ENCODE peak calls at places on chromosomes 6 and 20, in eight cellular contexts. R is OCI-LY7; A is lower lobe of right lung; G is cardiac muscle cell; N is retinal pigment epithelial cell; D is SK-N-SH; V is psoas muscle; U is CD8-positive, alpha-beta T cell. E is an unnamed sample.

GRCh38 chr20:58634818-58635665 is 16.0 kb upstream of the STX16 start:
- DNase-seq in R (no peak), A (no peak), G (no peak), N (no peak), D (no peak), V (no peak), U (no peak), E (no peak)

GRCh38 chr6:17278289-17279061 is 2.7 kb upstream of the RBM24 start:
- DNase-seq in R (no peak), A (no peak), G (peak; percentile 44), N (peak; percentile 56), D (no peak), V (no peak), U (no peak), E (no peak)

GRCh38 chr6:70884074-70884983 is 72.5 kb downstream of the B3GAT2 start:
- DNase-seq in R (peak; percentile 61), A (peak; percentile 55), G (peak; percentile 68), N (no peak), D (peak; percentile 84), V (peak; percentile 40), U (peak; percentile 12), E (peak; percentile 69)

GRCh38 chr20:39282619-39283092 is 320.5 kb downstream of the DHX35 start:
- DNase-seq in R (no peak), A (no peak), G (no peak), N (no peak), D (no peak), V (no peak), U (no peak), E (peak; percentile 23)

GRCh38 chr20:49028684-49029083 is 17.4 kb upstream of the CSE1L start:
- DNase-seq in R (peak; percentile 31), A (no peak), G (peak; percentile 46), N (no peak), D (peak; percentile 47), V (no peak), U (no peak), E (no peak)

GRCh38 chr6:100455230-100456124 is 9.2 kb downstream of the SIM1 start:
- DNase-seq in R (no peak), A (no peak), G (no peak), N (no peak), D (no peak), V (no peak), U (no peak), E (peak; percentile 46)

GRCh38 chr6:17758113-17758512 is 51.4 kb upstream of the NUP153 start:
- DNase-seq in R (no peak), A (no peak), G (no peak), N (no peak), D (no peak), V (no peak), U (no peak), E (no peak)

GRCh38 chr6:149317656-149318571 is at the start of gene TAB2:
- DNase-seq in R (peak; percentile 57), A (peak; percentile 66), G (peak; percentile 54), N (no peak), D (peak; percentile 73), V (peak; percentile 52), U (peak; percentile 31), E (peak; percentile 84)

GRCh38 chr20:39269031-39269461 is 306.9 kb downstream of the DHX35 start:
- DNase-seq in R (peak; percentile 43), A (peak; percentile 54), G (peak; percentile 34), N (no peak), D (peak; percentile 77), V (peak; percentile 55), U (no peak), E (peak; percentile 83)

GRCh38 chr6:161373905-161374451 is 100.1 kb upstream of the AGPAT4 start:
- DNase-seq in R (peak; percentile 54), A (peak; percentile 73), G (peak; percentile 71), N (no peak), D (peak; percentile 78), V (peak; percentile 64), U (peak; percentile 26), E (peak; percentile 86)

GRCh38 chr20:16337707-16338106 is 235.5 kb downstream of the KIF16B start:
- DNase-seq in R (no peak), A (no peak), G (no peak), N (no peak), D (no peak), V (no peak), U (no peak), E (no peak)

GRCh38 chr6:20364327-20364726 is 37.4 kb upstream of the E2F3 start:
- DNase-seq in R (no peak), A (no peak), G (no peak), N (no peak), D (no peak), V (no peak), U (no peak), E (no peak)

GRCh38 chr6:135555550-135555949 is 58.0 kb upstream of the AHI1 start:
- DNase-seq in R (peak; percentile 21), A (no peak), G (no peak), N (no peak), D (no peak), V (no peak), U (no peak), E (no peak)

GRCh38 chr6:134774244-134774643 is 175.7 kb downstream of the ALDH8A1 start:
- DNase-seq in R (no peak), A (no peak), G (peak; percentile 72), N (no peak), D (no peak), V (no peak), U (no peak), E (no peak)

GRCh38 chr20:23235173-23236027 is 115.2 kb upstream of the NXT1 start:
- DNase-seq in R (peak; percentile 46), A (peak; percentile 80), G (peak; percentile 81), N (no peak), D (peak; percentile 44), V (peak; percentile 63), U (no peak), E (peak; percentile 71)

GRCh38 chr6:84764332-84765049 is at the start of gene TBX18:
- DNase-seq in R (no peak), A (peak; percentile 61), G (peak; percentile 100), N (peak; percentile 77), D (peak; percentile 85), V (peak; percentile 89), U (no peak), E (peak; percentile 95)

GRCh38 chr6:63558270-63558669 is 14.0 kb upstream of the LOC128125822 start:
- DNase-seq in R (no peak), A (no peak), G (no peak), N (no peak), D (no peak), V (no peak), U (no peak), E (no peak)

GRCh38 chr6:32152414-32153251 is 894 bp upstream of the PRRT1 start:
- DNase-seq in R (no peak), A (no peak), G (peak; percentile 31), N (no peak), D (peak; percentile 48), V (no peak), U (no peak), E (no peak)

GRCh38 chr6:137496909-137497721 is 2.9 kb upstream of the OLIG3 start:
- DNase-seq in R (no peak), A (no peak), G (no peak), N (no peak), D (no peak), V (no peak), U (no peak), E (no peak)

GRCh38 chr6:127939442-127940066 is 38.7 kb upstream of the THEMIS start:
- DNase-seq in R (no peak), A (no peak), G (peak; percentile 49), N (no peak), D (no peak), V (no peak), U (no peak), E (no peak)

GRCh38 chr6:151806757-151807512 is 547 bp upstream of the ESR1 start:
- DNase-seq in R (no peak), A (no peak), G (peak; percentile 41), N (no peak), D (peak; percentile 8), V (no peak), U (no peak), E (peak; percentile 29)

GRCh38 chr6:15337584-15337981 is 91.7 kb downstream of the JARID2 start:
- DNase-seq in R (no peak), A (no peak), G (no peak), N (no peak), D (no peak), V (no peak), U (no peak), E (no peak)
- TF ChIP-seq CTCF in R (no peak), A (no peak), G (no peak), N (no peak), D (no peak), V (no peak), U (no peak), E (no peak)

GRCh38 chr6:105936972-105937371 is 149.2 kb upstream of the PRDM1 start:
- DNase-seq in R (no peak), A (no peak), G (no peak), N (no peak), D (no peak), V (no peak), U (no peak), E (no peak)
- TF ChIP-seq CTCF in R (no peak), A (no peak), G (no peak), N (no peak), D (no peak), V (no peak), U (no peak), E (no peak)

DNA sequence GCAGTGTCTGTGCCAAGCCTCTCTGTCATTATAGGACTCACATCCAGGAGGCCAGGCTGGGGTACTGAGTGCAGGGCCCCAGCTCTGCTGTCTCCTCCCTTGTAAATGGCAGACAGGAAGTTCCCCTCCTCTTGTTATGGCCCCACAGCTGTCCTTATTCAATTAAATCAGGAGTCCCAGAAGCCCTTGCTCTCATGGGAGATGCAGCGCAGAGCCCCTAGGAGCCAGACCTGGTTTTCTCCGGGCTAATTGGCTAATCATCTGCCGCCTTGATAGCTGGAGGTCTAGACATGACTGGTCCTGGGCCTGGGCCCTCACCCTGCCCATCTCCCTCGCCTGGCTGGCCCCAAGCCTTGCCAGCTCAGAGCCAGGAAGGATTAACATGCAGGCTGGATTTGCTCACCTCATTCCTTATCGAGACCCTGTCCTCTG is 172.0 kb downstream of the VEGFA start:
- DNase-seq in R (no peak), A (no peak), G (no peak), N (peak; percentile 52), D (peak; percentile 86), V (no peak), U (no peak), E (no peak)
- TF ChIP-seq CTCF in R (no peak), A (no peak), G (no peak), N (no peak), D (no peak), V (no peak), U (no peak), E (no peak)

DNA sequence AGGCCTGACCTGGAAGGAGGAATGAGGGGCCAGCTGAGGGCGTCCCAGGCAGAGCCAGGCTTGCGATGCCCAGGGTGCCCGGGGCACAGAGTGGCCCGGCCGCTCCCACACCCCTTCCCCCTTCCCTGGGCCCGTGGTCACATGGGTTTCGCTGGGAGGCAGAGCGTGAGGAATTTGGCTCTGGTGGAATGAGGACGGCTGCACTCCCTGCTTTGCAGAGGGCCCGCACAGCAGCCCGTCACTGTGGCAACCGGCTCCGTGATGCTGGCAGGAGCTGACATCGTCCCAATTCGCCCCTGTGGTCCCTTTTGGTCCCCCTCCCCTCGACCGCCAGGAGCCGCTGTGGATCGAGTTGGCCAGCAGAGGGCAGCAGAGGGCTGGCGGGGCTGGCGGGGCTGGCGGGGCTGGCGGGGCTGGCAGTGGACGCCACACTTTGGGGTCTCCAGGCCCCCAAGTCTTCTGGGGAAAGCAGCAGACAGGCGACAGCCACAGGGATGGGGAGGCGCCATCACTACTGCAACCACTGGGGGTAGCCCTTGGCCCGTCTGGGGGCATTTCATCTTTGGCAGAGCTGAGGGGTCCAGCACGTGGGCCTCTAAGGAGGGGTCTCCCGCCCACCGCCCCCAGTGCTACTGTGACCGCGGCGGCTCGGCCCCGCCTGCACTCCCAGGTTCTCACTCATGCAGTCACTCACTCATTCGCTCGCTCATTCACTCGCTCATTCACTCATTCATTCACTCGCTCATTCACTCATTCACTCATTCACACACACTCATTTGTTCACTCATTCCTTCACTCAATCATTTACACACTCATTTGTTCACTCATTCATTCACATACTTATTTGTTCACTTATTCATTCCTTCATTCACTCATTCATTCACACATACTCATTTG is 49.7 kb upstream of the BHLHE23 start:
- DNase-seq in R (peak; percentile 20), A (peak; percentile 50), G (peak; percentile 31), N (no peak), D (peak; percentile 89), V (peak; percentile 37), U (peak; percentile 12), E (peak; percentile 88)
- TF ChIP-seq CTCF in R (peak; percentile 85), A (peak; percentile 94), G (peak; percentile 82), N (peak; percentile 73), D (peak; percentile 94), V (peak; percentile 90), U (peak; percentile 75), E (peak; percentile 92)

E was measured in nephron progenitor cell.